ENCODE peak calls at places on chromosome 11, in six cellular contexts. G, P, T, L, Z and J are unnamed samples. For H3K36me3 and H3K4me1, the result is how much of the 10 kb centered on the place peaks cover.

GRCh38 chr11:116931206-116931953 is 94.0 kb upstream of the APOA1 start:
- DNase-seq in G (no peak), P (no peak), Z (peak), T (peak), L (no peak), J (no peak)

GRCh38 chr11:125123947-125124633 is 12.7 kb upstream of the TMEM218 start:
- DNase-seq in P (peak), G (peak), T (no peak), L (no peak), Z (peak), J (no peak)

GRCh38 chr11:31619980-31620379 is 110.4 kb downstream of the ELP4 start:
- DNase-seq in Z (no peak), P (no peak), T (no peak), G (no peak), L (no peak), J (no peak)

GRCh38 chr11:62603072-62603408 is 1.4 kb upstream of the MTA2 start:
- DNase-seq in T (no peak), Z (no peak), L (no peak), G (no peak), P (no peak), J (no peak)

GRCh38 chr11:504053-504993 is 2.7 kb downstream of the RNH1 start:
- DNase-seq in T (no peak), G (peak), Z (no peak), P (peak), L (no peak), J (peak)

GRCh38 chr11:114162719-114163123 is 103.2 kb downstream of the ZBTB16 start:
- DNase-seq in P (peak), T (peak), G (peak), L (peak), Z (no peak), J (peak)

GRCh38 chr11:23923357-23923756 is 573.5 kb upstream of the LUZP2 start:
- DNase-seq in Z (no peak), P (no peak), L (no peak), T (no peak), G (no peak), J (peak)

GRCh38 chr11:73234403-73235181 is 16.5 kb downstream of the P2RY2 start:
- DNase-seq in P (no peak), G (no peak), L (peak), T (no peak), Z (no peak), J (peak)

GRCh38 chr11:34191592-34191991 is 86.2 kb downstream of the NAT10 start:
- DNase-seq in Z (no peak), P (no peak), G (no peak), L (no peak), T (no peak), J (no peak)

GRCh38 chr11:45513806-45514340 is 151.5 kb downstream of the CHST1 start:
- DNase-seq in P (no peak), L (no peak), T (no peak), G (no peak), Z (no peak), J (no peak)

GRCh38 chr11:371051-371450 is 1.8 kb downstream of the B4GALNT4 start:
- DNase-seq in P (no peak), Z (no peak), T (no peak), G (no peak), L (no peak), J (peak)

GRCh38 chr11:10455637-10456487 is 798 bp downstream of the AMPD3 start:
- DNase-seq in G (no peak), T (peak), P (peak), Z (peak), L (peak), J (peak)

GRCh38 chr11:1335811-1336761 is 26.7 kb upstream of the TOLLIP start:
- DNase-seq in L (peak), Z (peak), P (peak), G (peak), T (peak), J (peak)

GRCh38 chr11:61472282-61472681 is 36.3 kb upstream of the LRRC10B start:
- DNase-seq in Z (no peak), P (peak), T (peak), G (peak), L (no peak), J (no peak)

GRCh38 chr11:85249482-85249881 is 377.7 kb downstream of the DLG2 start:
- DNase-seq in Z (no peak), L (no peak), T (no peak), P (no peak), G (no peak), J (no peak)

GRCh38 chr11:30749268-30749667 is 163.1 kb upstream of the MPPED2 start:
- DNase-seq in L (no peak), Z (no peak), P (no peak), G (no peak), T (no peak), J (no peak)

GRCh38 chr11:125279680-125280079 is 115.1 kb downstream of the PKNOX2 start:
- DNase-seq in G (no peak), L (no peak), Z (no peak), T (no peak), P (no peak), J (no peak)

GRCh38 chr11:122038543-122038942 is 77.5 kb downstream of the BLID start:
- DNase-seq in Z (no peak), T (no peak), G (no peak), P (no peak), L (no peak), J (no peak)

GRCh38 chr11:47413908-47414684 is 5.7 kb downstream of the SLC39A13 start:
- DNase-seq in P (no peak), L (no peak), T (peak), G (no peak), Z (no peak), J (no peak)

GRCh38 chr11:73359930-73360742 is 16.1 kb upstream of the RELT start:
- DNase-seq in Z (peak), P (no peak), G (no peak), T (no peak), L (no peak), J (no peak)

GRCh38 chr11:23236846-23237550 is 376.7 kb upstream of the CCDC179 start:
- DNase-seq in L (no peak), P (no peak), T (no peak), Z (no peak), G (no peak), J (no peak)

GRCh38 chr11:20452585-20452984 is 65.1 kb downstream of the PRMT3 start:
- DNase-seq in Z (no peak), L (no peak), G (no peak), T (no peak), P (no peak), J (no peak)

GRCh38 chr11:116420770-116421528 is 351.8 kb downstream of the BUD13 start:
- DNase-seq in T (no peak), G (no peak), Z (no peak), P (no peak), L (peak), J (no peak)

GRCh38 chr11:15166204-15166603 is 51.5 kb downstream of the INSC start:
- DNase-seq in P (no peak), T (no peak), G (no peak), L (no peak), Z (no peak), J (no peak)

GRCh38 chr11:131356201-131356600 is 14.2 kb upstream of the NTM start:
- DNase-seq in T (no peak), G (no peak), L (no peak), P (no peak), Z (no peak), J (no peak)

GRCh38 chr11:126335463-126335760 is 20.1 kb upstream of the ST3GAL4 start:
- DNase-seq in Z (no peak), T (no peak), P (no peak), G (no peak), L (peak), J (no peak)

GRCh38 chr11:62666259-62666926 is 1.3 kb downstream of the CSKMT start:
- DNase-seq in L (no peak), T (no peak), Z (no peak), G (no peak), P (no peak), J (no peak)

GRCh38 chr11:112366012-112366411 is 105.4 kb upstream of the PLET1 start:
- DNase-seq in L (no peak), Z (no peak), G (no peak), T (no peak), P (no peak), J (no peak)

GRCh38 chr11:77191429-77191822 is 63.4 kb downstream of the MYO7A start:
- DNase-seq in L (no peak), G (no peak), Z (no peak), P (no peak), T (no peak), J (no peak)

GRCh38 chr11:77073328-77074001 is 6.7 kb downstream of the CAPN5 start:
- DNase-seq in G (peak), Z (no peak), L (peak), P (peak), T (peak), J (peak)

GRCh38 chr11:69497221-69497787 is 15.8 kb downstream of the LINC01488 start:
- DNase-seq in L (peak), T (peak), G (peak), P (peak), Z (no peak), J (peak)

GRCh38 chr11:2703487-2704141 is 3.8 kb upstream of the KCNQ1OT1 start:
- DNase-seq in P (no peak), L (peak), G (peak), Z (no peak), T (no peak), J (no peak)

GRCh38 chr11:118200497-118200896 is 24.1 kb upstream of the SCN2B start:
- DNase-seq in Z (no peak), P (no peak), G (no peak), T (no peak), L (no peak), J (no peak)

GRCh38 chr11:118202599-118203422 is 22.0 kb downstream of the JAML start:
- DNase-seq in P (no peak), G (no peak), L (peak), T (no peak), Z (peak), J (peak)

GRCh38 chr11:118201966-118202365 is 22.8 kb downstream of the JAML start:
- DNase-seq in T (no peak), L (no peak), P (no peak), G (no peak), Z (no peak), J (no peak)

GRCh38 chr11:118199135-118199534 is 22.7 kb upstream of the SCN2B start:
- DNase-seq in T (no peak), Z (no peak), L (no peak), P (no peak), G (no peak), J (no peak)

DNA sequence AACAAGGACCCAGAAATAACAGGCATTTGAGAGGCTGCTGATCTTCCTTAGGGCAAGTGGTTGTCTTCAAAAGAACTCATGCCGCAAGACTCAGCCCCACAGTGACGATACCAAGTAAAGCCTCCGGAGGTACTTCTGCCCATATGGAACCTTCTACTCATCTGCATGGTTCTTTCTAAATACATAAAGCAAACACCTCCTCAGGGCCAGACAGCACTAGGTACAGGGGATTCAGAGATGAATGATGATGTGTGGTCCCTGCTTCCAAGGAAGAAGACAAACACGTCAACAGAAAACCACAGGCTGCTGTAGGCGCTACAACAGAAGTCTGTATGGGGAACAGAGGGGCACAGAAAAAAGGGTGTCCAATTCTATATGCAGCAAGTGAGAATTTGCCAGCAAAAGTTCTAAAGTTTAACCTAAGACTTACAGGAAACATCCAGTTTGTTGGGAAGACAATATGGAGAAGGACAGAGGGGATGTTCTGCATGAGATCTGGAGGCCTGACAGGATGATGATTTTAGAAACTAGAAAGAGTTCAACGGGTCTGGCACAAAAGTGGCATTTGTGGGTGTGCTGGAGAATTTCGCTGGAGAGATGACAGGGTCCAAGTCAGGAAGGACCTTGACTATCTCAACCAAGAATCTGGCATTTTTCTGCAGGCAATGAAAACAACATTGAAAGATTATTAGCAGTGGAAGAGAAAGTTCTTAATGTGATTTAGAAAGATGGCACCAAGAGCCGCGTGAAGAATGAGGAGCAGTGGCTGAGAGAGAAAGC is 23.7 kb downstream of the JAML start:
- DNase-seq in L (no peak), G (no peak), Z (peak), P (no peak), T (no peak), J (no peak)
- H3K36me3 ChIP-seq in L (under half), G (under half), Z (under half), P (under half), T (under half), J (under half)

GRCh38 chr11:64040684-64041267 is 5.0 kb downstream of the FLRT1 start:
- DNase-seq in T (no peak), Z (no peak), G (no peak), P (no peak), L (no peak), J (no peak)
- TF ChIP-seq CTCF in T (peak), Z (no peak), G (peak), P (peak), L (no peak), J (no peak)

GRCh38 chr11:68302256-68303054 is 9.9 kb upstream of the LRP5 start:
- DNase-seq in L (peak), P (peak), T (no peak), Z (no peak), G (no peak), J (peak)
- H3K4me1 ChIP-seq in L (under half), P (under half), T (under half), Z (under half), G (under half), J (under half)

DNA sequence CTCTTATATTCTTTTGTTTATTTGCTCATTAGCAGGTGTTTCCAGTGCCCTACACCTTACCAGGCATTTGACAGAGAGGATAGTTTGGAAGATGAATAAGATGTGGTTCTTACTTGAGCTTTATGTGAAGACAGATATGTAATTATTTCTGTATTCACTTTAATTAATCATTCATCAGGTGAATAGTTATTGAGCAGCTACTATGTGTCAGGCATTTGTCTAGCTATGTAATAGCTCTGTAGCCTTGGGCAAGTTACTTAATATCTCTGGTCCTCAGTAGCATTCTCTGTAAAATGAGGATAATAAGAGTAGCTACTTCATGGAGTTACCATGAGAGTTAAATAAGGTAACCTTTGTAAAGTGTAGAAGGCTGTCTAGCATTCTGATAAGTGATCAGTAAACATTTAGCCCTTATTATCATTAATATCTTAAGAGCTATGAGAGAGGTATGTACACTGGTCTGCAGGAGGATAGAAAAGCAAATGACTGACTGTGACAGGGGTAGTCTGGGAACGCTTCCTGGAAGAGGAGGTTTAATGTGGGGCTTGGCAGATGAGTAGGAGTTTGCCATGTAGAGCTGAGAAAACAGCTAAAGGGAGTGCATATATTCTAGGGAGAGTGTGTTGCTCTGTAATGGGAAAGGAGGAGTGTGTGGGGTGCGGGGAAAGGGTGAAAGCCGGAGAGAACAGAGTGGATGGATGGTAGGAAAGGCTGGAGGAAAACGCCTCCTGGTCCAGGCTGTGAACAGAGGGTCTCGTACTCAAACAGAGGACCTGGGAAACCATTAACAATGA is 56.1 kb downstream of the MICAL2 start:
- DNase-seq in G (no peak), Z (no peak), T (peak), P (no peak), L (no peak), J (no peak)
- H3K36me3 ChIP-seq in G (under half), Z (under half), T (under half), P (under half), L (under half), J (under half)

GRCh38 chr11:129995163-129995562 is 7.5 kb downstream of the PRDM10 start:
- DNase-seq in G (no peak), P (no peak), Z (no peak), L (no peak), T (no peak), J (no peak)

GRCh38 chr11:129989437-129989836 is 13.2 kb downstream of the PRDM10 start:
- DNase-seq in Z (no peak), P (no peak), T (no peak), G (no peak), L (no peak), J (no peak)

GRCh38 chr11:129987950-129988349 is 14.7 kb downstream of the PRDM10 start:
- DNase-seq in T (no peak), P (no peak), Z (no peak), G (no peak), L (no peak), J (no peak)

GRCh38 chr11:129996113-129996870 is 6.3 kb downstream of the PRDM10 start:
- DNase-seq in T (no peak), Z (no peak), L (no peak), P (no peak), G (no peak), J (no peak)

GRCh38 chr11:129992161-129992944 is 10.3 kb downstream of the PRDM10 start:
- DNase-seq in Z (peak), L (peak), T (no peak), P (peak), G (no peak), J (peak)
- TF ChIP-seq CTCF in Z (peak), L (peak), T (peak), P (peak), G (peak), J (no peak)

GRCh38 chr11:134379241-134379640 is 32.8 kb downstream of the B3GAT1 start:
- DNase-seq in L (no peak), G (no peak), T (no peak), Z (no peak), P (no peak), J (no peak)
- H3K4me1 ChIP-seq in L (under half), G (under half), T (under half), Z (under half), P (under half), J (under half)